ENCODE peak calls at places on chromosomes 12 and 14, in seven cellular contexts. Z is RWPE1; N is NK-92 treated with Interleukin-12 subunit alpha and Interleukin-12 subunit beta, amount 100 ng/mL, for 24 hours; W is stimulated activated CD8-positive, alpha-beta memory T cell treated with anti-CD3 and anti-CD28 coated beads, Interleukin-15, amount 100 ng/mL, for 4 hours; D is stimulated activated CD4-positive, alpha-beta T cell treated with anti-CD3 and anti-CD28 coated beads, TNF-alpha, amount 100 ng/mL, for 4 hours; B is mesendoderm; Q is cerebellum. G is an unnamed sample.

GRCh38 chr12:9365296-9365695 is 157.1 kb upstream of the PZP start:
- DNase-seq in Q (no peak), N (no peak), Z (no peak), B (no peak), D (no peak), W (no peak), G (no peak)

GRCh38 chr12:27277846-27278260 is 33.8 kb downstream of the STK38L start:
- DNase-seq in Z (peak; percentile 3), B (peak; percentile 73), N (no peak), D (no peak), W (no peak), Q (peak; percentile 65), G (no peak)

GRCh38 chr14:34699873-34700621 is 14.3 kb downstream of the CFL2 start:
- DNase-seq in B (no peak), Z (peak; percentile 84), N (no peak), D (no peak), W (no peak), Q (no peak), G (no peak)

GRCh38 chr14:103066399-103066798 is 9.1 kb upstream of the CDC42BPB start:
- DNase-seq in Z (no peak), W (no peak), B (no peak), Q (no peak), D (no peak), N (no peak), G (no peak)

GRCh38 chr14:20434701-20435453 is 1.1 kb downstream of the KLHL33 start:
- DNase-seq in N (no peak), Q (peak; percentile 91), Z (no peak), D (no peak), B (no peak), W (no peak), G (peak; percentile 61)

GRCh38 chr12:52321433-52321832 is 235 bp upstream of the KRT83 start:
- DNase-seq in D (no peak), B (no peak), Q (no peak), N (no peak), Z (no peak), W (no peak), G (no peak)

GRCh38 chr14:104030958-104031357 is 54.5 kb upstream of the ASPG start:
- DNase-seq in N (no peak), W (no peak), Q (no peak), D (no peak), Z (no peak), B (no peak), G (no peak)

GRCh38 chr12:26286186-26286585 is 90.8 kb downstream of the SSPN start:
- DNase-seq in W (no peak), B (no peak), D (no peak), N (no peak), Z (no peak), Q (peak; percentile 84), G (no peak)

GRCh38 chr12:82874935-82875334 is 188.2 kb downstream of the TMTC2 start:
- DNase-seq in B (no peak), W (no peak), N (no peak), D (no peak), Z (no peak), Q (no peak), G (no peak)

GRCh38 chr12:26264215-26264838 is 69.0 kb downstream of the SSPN start:
- DNase-seq in Q (no peak), B (no peak), D (no peak), Z (no peak), W (no peak), N (no peak), G (no peak)

GRCh38 chr14:93476305-93476704 is 45.6 kb downstream of the UNC79 start:
- DNase-seq in N (no peak), Q (no peak), W (no peak), B (no peak), D (no peak), Z (no peak), G (no peak)

GRCh38 chr14:90642239-90642717 is 174.0 kb downstream of the TTC7B start:
- DNase-seq in B (peak; percentile 89), N (no peak), Q (no peak), Z (no peak), W (no peak), D (no peak), G (no peak)

GRCh38 chr14:66624319-66624937 is 116.5 kb downstream of the GPHN start:
- DNase-seq in N (no peak), B (peak; percentile 67), W (no peak), D (no peak), Q (peak; percentile 49), Z (peak; percentile 59), G (peak; percentile 31)

GRCh38 chr14:90969493-90970166 is 90.8 kb downstream of the RPS6KA5 start:
- DNase-seq in Z (no peak), B (no peak), D (no peak), N (no peak), W (no peak), Q (no peak), G (no peak)

GRCh38 chr12:94674835-94675234 is 24.5 kb upstream of the TMCC3 start:
- DNase-seq in N (no peak), W (no peak), D (no peak), Q (no peak), B (no peak), Z (no peak), G (peak; percentile 13)

GRCh38 chr12:88445715-88446393 is 134.4 kb downstream of the KITLG start:
- DNase-seq in Q (no peak), Z (no peak), B (no peak), D (no peak), W (no peak), N (no peak), G (no peak)

GRCh38 chr12:7116196-7116595 is 7.2 kb upstream of the C1RL start:
- DNase-seq in Z (no peak), W (no peak), D (no peak), Q (no peak), N (no peak), B (no peak), G (no peak)

GRCh38 chr14:67680121-67680602 is 5.7 kb upstream of the VTI1B start:
- DNase-seq in B (no peak), W (no peak), Q (no peak), N (no peak), D (no peak), Z (peak; percentile 49), G (no peak)

GRCh38 chr12:14841761-14842160 is 1.6 kb downstream of the ART4 start:
- DNase-seq in B (peak; percentile 64), Q (no peak), D (no peak), Z (peak; percentile 51), W (no peak), N (no peak), G (no peak)

GRCh38 chr12:15636060-15636890 is 152.9 kb downstream of the EPS8 start:
- DNase-seq in D (no peak), Z (no peak), N (no peak), B (peak; percentile 78), W (no peak), Q (no peak), G (no peak)

GRCh38 chr12:13661005-13661887 is 320.2 kb downstream of the GRIN2B start:
- DNase-seq in D (no peak), Z (peak; percentile 17), B (peak; percentile 74), Q (peak; percentile 45), W (no peak), N (no peak), G (peak; percentile 37)

GRCh38 chr12:54401127-54401526 is 16.6 kb upstream of the ZNF385A start:
- DNase-seq in W (no peak), Z (no peak), D (no peak), N (no peak), B (no peak), Q (no peak), G (no peak)

GRCh38 chr14:68442828-68443460 is 349.9 kb downstream of the ZFP36L1 start:
- DNase-seq in W (no peak), B (no peak), D (no peak), Z (no peak), Q (no peak), N (no peak), G (no peak)

GRCh38 chr12:92717202-92717601 is 14.4 kb downstream of the PLEKHG7 start:
- DNase-seq in Q (no peak), D (no peak), Z (peak; percentile 8), N (no peak), B (peak; percentile 37), W (no peak), G (no peak)

GRCh38 chr14:73729015-73729330 is 14.8 kb upstream of the PNMA1 start:
- DNase-seq in N (no peak), W (no peak), D (no peak), B (no peak), Q (no peak), Z (no peak), G (no peak)

GRCh38 chr12:105554223-105554678 is 223.8 kb downstream of the C12orf75 start:
- DNase-seq in W (no peak), Q (no peak), D (no peak), B (peak; percentile 90), Z (no peak), N (no peak), G (no peak)

GRCh38 chr12:79891506-79892162 is 43.3 kb downstream of the PPP1R12A start:
- DNase-seq in Z (no peak), D (no peak), W (no peak), B (no peak), N (no peak), Q (no peak), G (no peak)

GRCh38 chr12:13135336-13136178 is 32.1 kb upstream of the GSG1 start:
- DNase-seq in D (no peak), W (no peak), Q (no peak), B (peak; percentile 80), Z (peak; percentile 96), N (no peak), G (peak; percentile 39)

GRCh38 chr14:67538501-67538900 is 5.4 kb downstream of the PLEKHH1 start:
- DNase-seq in D (no peak), Q (peak; percentile 70), B (no peak), W (no peak), N (no peak), Z (no peak), G (peak; percentile 22)

GRCh38 chr12:131345521-131346436 is 365.1 kb upstream of the SFSWAP start:
- DNase-seq in D (no peak), W (no peak), Q (no peak), Z (no peak), B (no peak), N (no peak), G (no peak)

GRCh38 chr12:55982319-55982936 is 8.6 kb downstream of the RAB5B start:
- DNase-seq in N (no peak), B (no peak), Q (no peak), W (no peak), Z (no peak), D (no peak), G (no peak)

GRCh38 chr12:49566361-49566760 is 1.6 kb downstream of the MCRS1 start:
- DNase-seq in W (no peak), N (no peak), Q (no peak), Z (no peak), B (no peak), D (no peak), G (no peak)

GRCh38 chr12:89636776-89637160 is 71.9 kb downstream of the ATP2B1 start:
- DNase-seq in D (no peak), N (no peak), B (no peak), Q (no peak), Z (no peak), W (no peak), G (no peak)

GRCh38 chr14:22099942-22100763 is 426.5 kb upstream of the OR4E1 start:
- DNase-seq in B (peak; percentile 94), W (peak; percentile 34), Q (no peak), Z (peak; percentile 63), N (no peak), D (no peak), G (no peak)

GRCh38 chr12:92424338-92424737 is 278.5 kb upstream of the PLEKHG7 start:
- DNase-seq in W (no peak), N (no peak), Z (no peak), Q (no peak), B (no peak), D (no peak), G (no peak)

GRCh38 chr12:90004319-90005074 is 295.9 kb upstream of the ATP2B1 start:
- DNase-seq in Q (no peak), Z (no peak), D (no peak), W (no peak), B (peak; percentile 53), N (no peak), G (no peak)

GRCh38 chr12:75766263-75767160 is 255.1 kb upstream of the KRR1 start:
- DNase-seq in D (no peak), Z (peak; percentile 51), B (peak; percentile 78), Q (no peak), N (no peak), W (no peak), G (no peak)

GRCh38 chr14:60242420-60242819 is 6.6 kb upstream of the PPM1A start:
- DNase-seq in N (no peak), Q (no peak), B (no peak), D (no peak), Z (no peak), W (no peak), G (no peak)

G was measured in substantia nigra.